ENCODE peak calls at places on chromosomes 13 and 19, in seven cellular contexts. O, S, U, I, E, Y and G are unnamed samples.

GRCh38 chr19:38294090-38294489 is 10.0 kb upstream of the C19orf33 start:
- DNase-seq in U (no peak), E (no peak), O (no peak), Y (no peak), I (no peak), S (no peak), G (no peak)

GRCh38 chr19:15780595-15781418 is 6.7 kb upstream of the OR10H5 start:
- DNase-seq in O (no peak), I (no peak), E (no peak), Y (peak; percentile 29), S (no peak), U (no peak), G (peak; percentile 7)

GRCh38 chr13:76023644-76024043 is 387.5 kb downstream of the LMO7 start:
- DNase-seq in I (no peak), U (no peak), O (no peak), E (no peak), S (peak; percentile 35), Y (no peak), G (no peak)

GRCh38 chr19:51375504-51376221 is 3.2 kb upstream of the NKG7 start:
- DNase-seq in E (no peak), O (no peak), I (no peak), U (no peak), S (no peak), Y (no peak), G (no peak)

GRCh38 chr19:14495678-14496028 is 274 bp downstream of the GIPC1 start:
- DNase-seq in I (peak; percentile 57), E (no peak), U (peak; percentile 39), Y (no peak), O (no peak), S (no peak), G (no peak)

GRCh38 chr19:30158067-30158892 is 213.9 kb upstream of the ZNF536 start:
- DNase-seq in U (no peak), S (no peak), I (no peak), O (no peak), Y (no peak), E (no peak), G (no peak)

GRCh38 chr13:102913924-102914628 is 68.2 kb downstream of the ERCC5 start:
- DNase-seq in S (no peak), Y (peak; percentile 41), O (no peak), U (no peak), E (no peak), I (no peak), G (peak; percentile 63)

GRCh38 chr13:74329978-74330377 is 195.8 kb upstream of the KLF12 start:
- DNase-seq in Y (no peak), E (no peak), S (no peak), U (no peak), I (no peak), O (no peak), G (no peak)

GRCh38 chr19:8592231-8593009 is 15.2 kb upstream of the MYO1F start:
- DNase-seq in Y (peak; percentile 87), I (peak; percentile 96), E (peak; percentile 93), S (no peak), O (peak; percentile 100), U (peak; percentile 96), G (peak; percentile 77)

GRCh38 chr13:68908879-68909278 is 1198.7 kb upstream of the ATXN8OS start:
- DNase-seq in S (no peak), E (no peak), O (no peak), Y (no peak), U (no peak), I (no peak), G (no peak)

GRCh38 chr13:106376411-106377112 is 158.9 kb downstream of the EFNB2 start:
- DNase-seq in E (no peak), U (peak; percentile 67), S (peak; percentile 72), Y (peak; percentile 99), O (no peak), I (no peak), G (no peak)

GRCh38 chr13:101181076-101181685 is 235.1 kb downstream of the NALCN start:
- DNase-seq in S (no peak), U (no peak), Y (no peak), O (no peak), I (no peak), E (no peak), G (no peak)

GRCh38 chr13:45511310-45512147 is 46.8 kb downstream of the COG3 start:
- DNase-seq in E (no peak), S (peak; percentile 65), U (peak; percentile 59), Y (peak; percentile 60), I (no peak), O (no peak), G (peak; percentile 34)

GRCh38 chr19:52961981-52962380 is 700 bp downstream of the ZNF816 start:
- DNase-seq in O (no peak), E (no peak), I (no peak), S (no peak), Y (no peak), U (no peak), G (no peak)